ENCODE peak calls at places on chromosomes 13 and 19, in nine cellular contexts. Y is type B pancreatic cell, A is PC-3, N is fibroblast of mammary gland, T is sigmoid colon, O is nephron progenitor cell, U is breast epithelium, X is AG04450, C is MCF 10A. S is an unnamed sample.

GRCh38 chr19:798415-799075 is 1.3 kb downstream of the PTBP1 start:
- DNase-seq in Y (no peak), A (no peak), N (no peak), T (no peak), O (no peak), U (no peak), X (no peak), C (no peak), S (no peak)

GRCh38 chr13:77563110-77563509 is 27.6 kb downstream of the SCEL start:
- DNase-seq in Y (no peak), A (peak), N (peak), T (no peak), O (no peak), U (no peak), X (no peak), C (peak), S (no peak)

GRCh38 chr19:42563352-42564210 is 31.1 kb downstream of the CEACAM8 start:
- DNase-seq in Y (no peak), A (peak), N (peak), T (no peak), O (peak), U (no peak), X (no peak), C (peak), S (no peak)

GRCh38 chr19:7871530-7872305 is 2.5 kb downstream of the PRR36 start:
- DNase-seq in Y (peak), A (peak), N (peak), T (peak), O (peak), U (peak), X (peak), C (peak), S (peak)

GRCh38 chr19:34308381-34309367 is 54.3 kb downstream of the GARRE1 start:
- DNase-seq in Y (no peak), A (no peak), N (peak), T (peak), O (no peak), U (no peak), X (no peak), C (no peak), S (no peak)

GRCh38 chr19:46967578-46968018 is 52.0 kb upstream of the NPAS1 start:
- DNase-seq in Y (no peak), A (no peak), N (no peak), T (no peak), O (peak), U (peak), X (no peak), C (no peak), S (no peak)

GRCh38 chr19:52533901-52534300 is 6.4 kb downstream of the ZNF808 start:
- DNase-seq in Y (no peak), A (no peak), N (no peak), T (no peak), O (no peak), U (peak), X (no peak), C (peak), S (no peak)

GRCh38 chr13:96762876-96763275 is 231.4 kb downstream of the OXGR1 start:
- DNase-seq in Y (no peak), A (no peak), N (peak), T (no peak), O (no peak), U (no peak), X (no peak), C (no peak), S (no peak)

GRCh38 chr13:28093871-28094270 is 6.5 kb downstream of the FLT3 start:
- DNase-seq in Y (no peak), A (no peak), N (no peak), T (no peak), O (no peak), U (no peak), X (no peak), C (no peak), S (no peak)

GRCh38 chr19:7947939-7948338 is 4.5 kb upstream of the TIMM44 start:
- DNase-seq in Y (no peak), A (peak), N (peak), T (no peak), O (no peak), U (no peak), X (no peak), C (peak), S (no peak)

GRCh38 chr19:53947624-53948023 is 15.1 kb upstream of the CACNG8 start:
- DNase-seq in Y (no peak), A (peak), N (peak), T (no peak), O (no peak), U (no peak), X (no peak), C (peak), S (no peak)
- TF ChIP-seq CTCF in Y (no peak), A (peak), N (peak), T (no peak), O (peak), U (no peak), X (peak), C (no peak), S (no peak)

GRCh38 chr13:33015275-33015674 is 948 bp upstream of the KL start:
- DNase-seq in Y (no peak), A (no peak), N (no peak), T (no peak), O (no peak), U (no peak), X (no peak), C (no peak), S (no peak)

GRCh38 chr13:33016414-33017409 is at the start of gene KL:
- DNase-seq in Y (no peak), A (no peak), N (no peak), T (peak), O (peak), U (no peak), X (no peak), C (no peak), S (no peak)

GRCh38 chr13:33018886-33019285 is 2.7 kb downstream of the KL start:
- DNase-seq in Y (no peak), A (no peak), N (no peak), T (no peak), O (no peak), U (no peak), X (no peak), C (no peak), S (no peak)

GRCh38 chr13:33015791-33016323 is 366 bp upstream of the KL start:
- DNase-seq in Y (peak), A (no peak), N (no peak), T (no peak), O (peak), U (no peak), X (no peak), C (no peak), S (peak)

DNA sequence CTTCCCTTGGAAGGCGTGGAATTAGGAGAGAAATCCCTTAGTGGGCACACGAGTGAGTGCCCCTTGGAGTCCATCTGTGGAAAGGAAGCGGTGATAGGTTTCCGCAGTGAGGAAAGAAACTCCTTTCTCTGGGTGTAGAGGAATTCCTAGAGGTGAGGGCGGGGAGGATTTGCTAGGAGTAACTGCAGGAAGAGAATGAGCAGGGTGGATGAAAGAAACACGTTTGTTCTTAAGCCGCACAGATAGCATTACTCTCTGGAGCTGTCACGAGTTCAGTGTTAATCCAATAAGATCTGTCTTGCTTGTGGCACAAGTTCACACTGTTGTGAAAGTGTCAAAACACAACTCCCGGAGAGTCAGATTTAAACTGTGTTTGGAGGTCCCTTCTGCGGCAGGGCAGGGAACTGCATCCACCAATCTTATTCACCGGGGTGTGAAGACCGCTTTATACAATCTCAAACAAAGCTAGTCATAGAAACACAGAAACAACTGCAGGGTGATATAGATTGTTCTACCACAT is 1.2 kb downstream of the KL start:
- DNase-seq in Y (no peak), A (no peak), N (peak), T (peak), O (peak), U (no peak), X (no peak), C (no peak), S (no peak)
- TF ChIP-seq CTCF in Y (peak), A (no peak), N (peak), T (peak), O (peak), U (peak), X (peak), C (no peak), S (no peak)

DNA sequence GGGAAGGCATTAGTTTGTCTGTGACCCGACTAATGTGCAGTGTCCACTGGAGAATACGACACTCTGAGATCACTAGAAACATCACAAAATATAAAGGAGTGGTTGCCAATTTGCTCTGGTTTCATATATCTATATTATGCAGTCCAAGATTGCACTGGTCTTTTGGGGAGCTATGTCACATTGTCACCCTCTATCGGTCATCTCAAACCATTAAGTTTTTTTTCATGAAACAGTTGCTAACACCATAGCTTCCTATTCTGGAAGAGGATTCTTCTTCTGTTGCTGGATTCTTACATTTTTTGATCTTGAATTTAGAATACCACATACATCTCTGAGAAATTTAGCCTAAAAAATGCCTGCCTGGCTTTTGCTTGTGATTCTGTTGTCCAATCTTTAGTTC is 168.6 kb downstream of the LACC1 start:
- DNase-seq in Y (no peak), A (peak), N (no peak), T (no peak), O (no peak), U (no peak), X (no peak), C (peak), S (no peak)
- TF ChIP-seq CTCF in Y (peak), A (peak), N (peak), T (no peak), O (no peak), U (no peak), X (peak), C (peak), S (no peak)

GRCh38 chr13:102657630-102658029 is 37.2 kb downstream of the METTL21C start:
- DNase-seq in Y (no peak), A (no peak), N (peak), T (no peak), O (no peak), U (no peak), X (no peak), C (no peak), S (no peak)
- TF ChIP-seq CTCF in Y (peak), A (peak), N (peak), T (no peak), O (peak), U (no peak), X (peak), C (no peak), S (peak)

GRCh38 chr19:2782936-2783780 is at the start of gene SGTA:
- DNase-seq in Y (peak), A (peak), N (peak), T (peak), O (peak), U (peak), X (peak), C (peak), S (peak)
- TF ChIP-seq CTCF in Y (peak), A (no peak), N (peak), T (no peak), O (peak), U (peak), X (peak), C (peak), S (peak)

GRCh38 chr19:5690125-5690954 is at the start of gene RPL36:
- DNase-seq in Y (peak), A (peak), N (peak), T (peak), O (peak), U (peak), X (peak), C (peak), S (peak)
- TF ChIP-seq CTCF in Y (peak), A (peak), N (peak), T (peak), O (peak), U (peak), X (peak), C (peak), S (peak)

DNA sequence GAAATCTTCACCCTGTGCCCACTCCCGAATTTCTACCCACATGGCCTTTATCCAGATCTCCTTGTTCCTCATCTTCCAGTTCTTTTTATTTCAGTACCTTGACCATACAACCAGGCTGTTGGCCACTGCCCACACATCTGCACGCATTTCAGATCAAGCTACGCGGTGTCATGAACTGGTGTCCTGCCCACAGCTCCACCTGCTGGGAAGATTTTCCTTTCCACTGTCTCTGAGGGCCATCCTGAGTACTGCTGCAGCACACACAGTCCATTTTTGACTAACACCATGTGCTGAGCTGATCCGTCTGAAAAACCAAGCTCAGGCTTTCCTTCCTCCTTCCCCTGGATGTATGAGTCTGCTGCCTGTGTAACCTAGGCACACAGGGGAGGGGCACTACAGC is 71.8 kb downstream of the WASF3 start:
- DNase-seq in Y (no peak), A (peak), N (peak), T (no peak), O (no peak), U (no peak), X (no peak), C (no peak), S (no peak)
- TF ChIP-seq CTCF in Y (no peak), A (peak), N (peak), T (no peak), O (no peak), U (no peak), X (peak), C (no peak), S (no peak)

GRCh38 chr19:2534374-2535050 is 58.6 kb downstream of the GADD45B start:
- DNase-seq in Y (no peak), A (no peak), N (peak), T (no peak), O (no peak), U (no peak), X (no peak), C (no peak), S (no peak)

GRCh38 chr19:2533686-2534085 is 57.8 kb downstream of the GADD45B start:
- DNase-seq in Y (no peak), A (peak), N (peak), T (no peak), O (no peak), U (no peak), X (no peak), C (no peak), S (no peak)

GRCh38 chr19:2538096-2538757 is 62.3 kb downstream of the GADD45B start:
- DNase-seq in Y (no peak), A (no peak), N (peak), T (no peak), O (no peak), U (no peak), X (no peak), C (no peak), S (no peak)

GRCh38 chr19:2537544-2537943 is 61.6 kb downstream of the GADD45B start:
- DNase-seq in Y (no peak), A (no peak), N (no peak), T (no peak), O (no peak), U (no peak), X (no peak), C (no peak), S (no peak)

GRCh38 chr19:2536461-2536860 is 60.5 kb downstream of the GADD45B start:
- DNase-seq in Y (no peak), A (no peak), N (no peak), T (no peak), O (no peak), U (no peak), X (no peak), C (no peak), S (no peak)
- TF ChIP-seq CTCF in Y (no peak), A (no peak), N (no peak), T (no peak), O (no peak), U (no peak), X (no peak), C (no peak), S (no peak)

S was measured in mesothelial cell of epicardium.